ENCODE peak calls at places on chromosomes 13 and 19, in five cellular contexts. N is T47D; H is effector CD4-positive, alpha-beta T cell; D is central memory CD4-positive, alpha-beta T cell; O is AG09309. T is an unnamed sample.

GRCh38 chr13:99326012-99326411 is 18.8 kb upstream of the GPR183 start:
- DNase-seq in H (no peak), N (no peak), D (no peak), O (no peak), T (no peak)

GRCh38 chr13:38265135-38265497 is 84.5 kb upstream of the UFM1 start:
- DNase-seq in D (no peak), O (no peak), H (no peak), N (no peak), T (no peak)

GRCh38 chr19:50325310-50326100 is 3.7 kb downstream of the KCNC3 start:
- DNase-seq in D (peak), N (peak), H (peak), O (no peak), T (peak)

GRCh38 chr13:99916366-99917103 is 55.0 kb downstream of the ZIC5 start:
- DNase-seq in N (peak), H (no peak), O (peak), D (peak), T (peak)

GRCh38 chr19:7778081-7778480 is 15.0 kb downstream of the CLEC4M start:
- DNase-seq in O (no peak), N (no peak), H (no peak), D (no peak), T (no peak)

GRCh38 chr13:94702181-94703041 is 9.9 kb downstream of the SOX21 start:
- DNase-seq in O (no peak), H (no peak), N (no peak), D (no peak), T (no peak)

GRCh38 chr19:1698636-1699035 is 46.2 kb upstream of the TCF3 start:
- DNase-seq in D (no peak), O (no peak), H (no peak), N (no peak), T (no peak)

GRCh38 chr19:3570619-3571018 is 2.1 kb upstream of the HMG20B start:
- DNase-seq in N (no peak), H (no peak), D (no peak), O (no peak), T (no peak)

GRCh38 chr19:13169769-13170168 is 19.6 kb downstream of the IER2 start:
- DNase-seq in D (no peak), H (no peak), O (no peak), N (peak), T (no peak)